ENCODE peak calls at places on chromosomes 1 and 21, in eight cellular contexts. S is tibial nerve, H is upper lobe of right lung, F is BE2C, W is HFF-Myc, E is psoas muscle, T is fibroblast of lung, A is heart right ventricle. J is an unnamed sample.

GRCh38 chr1:234849824-234850223 is 239.8 kb upstream of the IRF2BP2 start:
- DNase-seq in F (no peak), W (no peak), A (no peak), T (peak; percentile 30), E (no peak), H (no peak), S (no peak), J (no peak)

GRCh38 chr1:171702598-171702997 is 39.3 kb downstream of the VAMP4 start:
- DNase-seq in F (no peak), T (no peak), S (no peak), E (no peak), A (no peak), W (no peak), H (no peak), J (no peak)

GRCh38 chr1:179706339-179706941 is 36.7 kb upstream of the FAM163A start:
- DNase-seq in F (peak; percentile 71), T (peak; percentile 44), W (peak; percentile 47), S (peak; percentile 42), A (peak; percentile 24), E (peak; percentile 46), H (no peak), J (peak; percentile 64)

GRCh38 chr1:2606806-2607680 is 20.5 kb downstream of the PRXL2B start:
- DNase-seq in E (peak; percentile 37), F (no peak), W (no peak), A (peak; percentile 22), H (peak; percentile 54), S (no peak), T (no peak), J (no peak)

GRCh38 chr1:167871331-167871730 is 42.6 kb downstream of the ADCY10 start:
- DNase-seq in S (no peak), A (no peak), H (no peak), W (no peak), F (no peak), T (peak; percentile 32), E (no peak), J (no peak)

GRCh38 chr1:222095606-222096475 is 354.0 kb upstream of the DUSP10 start:
- DNase-seq in H (no peak), A (no peak), T (no peak), E (no peak), W (no peak), S (peak; percentile 23), F (peak; percentile 53), J (peak; percentile 21)

GRCh38 chr1:86914998-86915736 is 732 bp downstream of the HS2ST1 start:
- DNase-seq in S (peak; percentile 52), H (peak; percentile 72), F (peak; percentile 22), T (peak; percentile 69), E (no peak), A (peak; percentile 34), W (peak; percentile 19), J (peak; percentile 53)

GRCh38 chr1:98147280-98147679 is 226.4 kb upstream of the DPYD start:
- DNase-seq in H (no peak), S (no peak), T (peak; percentile 57), F (no peak), A (no peak), W (no peak), E (no peak), J (no peak)

GRCh38 chr1:165485716-165486115 is 40.8 kb upstream of the RXRG start:
- DNase-seq in W (no peak), S (no peak), E (no peak), H (no peak), F (no peak), A (no peak), T (no peak), J (no peak)

GRCh38 chr1:181144238-181144637 is 55.7 kb downstream of the IER5 start:
- DNase-seq in T (no peak), H (no peak), A (no peak), S (no peak), E (no peak), F (no peak), W (no peak), J (no peak)

DNA sequence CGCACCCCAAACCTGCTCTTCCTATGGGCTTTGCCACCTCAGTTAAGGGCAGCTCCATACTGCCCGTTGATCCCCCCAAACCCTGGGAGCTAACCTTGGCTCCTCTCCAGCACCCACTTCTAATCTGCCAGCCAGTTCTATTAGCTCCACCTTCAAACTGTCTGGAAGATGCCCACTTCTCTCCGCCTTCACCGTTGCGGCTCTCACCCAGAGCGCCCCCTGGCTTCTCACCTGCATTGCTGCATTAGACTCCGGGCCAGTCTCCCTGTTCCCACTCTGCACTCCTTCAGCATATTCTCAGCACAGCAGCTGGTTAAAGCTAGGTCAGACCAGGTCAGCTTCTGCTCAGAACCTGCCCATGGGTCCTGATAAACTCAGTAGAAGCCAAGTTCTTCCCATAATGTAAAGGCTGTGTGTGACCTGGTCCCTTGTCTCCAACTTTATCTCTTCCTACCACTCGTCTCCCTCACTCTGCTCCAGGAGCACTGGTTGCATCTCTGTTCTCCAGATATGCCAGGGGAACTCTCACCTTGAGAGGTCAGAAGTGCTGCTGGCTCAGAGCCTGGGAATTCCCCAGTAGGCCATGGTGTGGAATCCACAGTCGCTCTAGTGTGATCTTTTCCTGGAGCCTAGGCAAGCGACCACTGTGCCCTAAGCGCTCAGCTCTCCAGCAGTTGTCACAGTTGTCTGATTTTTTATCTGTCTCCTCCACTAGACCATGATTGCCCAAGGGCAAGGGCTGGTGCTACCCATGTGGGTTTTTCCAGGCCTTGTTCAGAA is 150.3 kb downstream of the HMGB4 start:
- DNase-seq in F (no peak), W (no peak), A (peak; percentile 33), T (no peak), H (peak; percentile 70), E (no peak), S (no peak), J (peak; percentile 33)
- TF ChIP-seq CTCF in F (no peak), W (peak; percentile 67), A (peak; percentile 61), T (peak; percentile 43), H (peak; percentile 54), E (peak; percentile 30), S (peak; percentile 13), J (peak; percentile 70)

DNA sequence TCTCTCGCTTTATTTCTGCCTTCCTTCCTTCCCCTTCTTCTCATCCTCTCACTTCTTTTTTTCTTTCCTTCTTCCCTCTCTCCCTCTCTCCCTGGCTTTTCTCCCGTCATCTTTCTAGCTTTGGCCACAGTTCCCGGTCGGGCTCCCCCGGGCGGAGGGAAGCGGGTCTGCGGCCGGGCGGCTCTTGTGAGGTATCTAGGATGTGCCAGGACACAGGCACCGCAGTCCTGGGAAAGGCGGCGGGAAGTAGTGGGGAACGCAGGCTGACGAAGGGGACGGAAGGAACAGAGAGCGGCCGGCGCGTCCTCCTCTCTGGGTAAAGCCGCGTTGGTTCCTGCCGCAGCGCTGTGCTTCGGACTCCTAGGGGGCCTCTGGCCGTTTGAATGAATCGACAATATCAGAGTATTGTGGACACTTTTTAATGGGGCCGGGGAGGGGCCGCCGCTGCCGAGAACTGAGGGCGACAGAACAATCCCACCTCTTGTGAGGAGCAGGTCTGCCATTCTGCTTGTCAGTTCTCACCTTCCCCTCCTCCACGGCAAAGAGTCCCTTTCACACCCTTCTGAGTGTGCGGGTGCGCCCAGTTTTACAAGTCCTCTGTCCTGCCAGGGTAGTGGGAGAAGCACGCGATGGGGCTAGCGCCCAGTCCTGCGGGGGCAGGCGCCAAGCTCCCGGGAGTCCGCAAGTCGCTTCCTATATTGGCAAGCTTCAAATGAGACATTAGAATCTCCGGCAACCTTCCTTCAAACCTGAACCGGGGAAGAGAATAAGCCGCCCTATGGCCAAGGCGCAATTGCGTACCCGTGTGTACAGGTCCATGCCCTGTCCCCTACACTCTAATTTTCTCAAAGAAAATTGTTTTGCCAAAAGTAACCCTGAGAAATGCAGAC is 1.1 kb upstream of the LHX9 start:
- DNase-seq in T (peak; percentile 56), A (peak; percentile 60), F (peak; percentile 95), W (peak; percentile 17), H (peak; percentile 75), E (peak; percentile 81), S (no peak), J (peak; percentile 58)
- H3K4me3 ChIP-seq in T (peak overlapping the region; percentile 16), A (peak overlapping the region; percentile 53), F (peak overlapping the region; percentile 96), W (peak overlapping the region; percentile 35), H (peak overlapping the region; percentile 18), E (peak overlapping the region; percentile 60), S (peak overlapping the region; percentile 6), J (peak overlapping the region; percentile 3)

GRCh38 chr21:45098867-45099266 is 24.5 kb downstream of the ADARB1 start:
- DNase-seq in H (no peak), E (no peak), S (no peak), W (no peak), T (no peak), F (no peak), A (no peak), J (peak; percentile 16)
- TF ChIP-seq CTCF in H (peak; percentile 22), E (peak; percentile 33), S (no peak), W (peak; percentile 46), T (peak; percentile 29), F (peak; percentile 69), A (peak; percentile 41), J (peak; percentile 40)

DNA sequence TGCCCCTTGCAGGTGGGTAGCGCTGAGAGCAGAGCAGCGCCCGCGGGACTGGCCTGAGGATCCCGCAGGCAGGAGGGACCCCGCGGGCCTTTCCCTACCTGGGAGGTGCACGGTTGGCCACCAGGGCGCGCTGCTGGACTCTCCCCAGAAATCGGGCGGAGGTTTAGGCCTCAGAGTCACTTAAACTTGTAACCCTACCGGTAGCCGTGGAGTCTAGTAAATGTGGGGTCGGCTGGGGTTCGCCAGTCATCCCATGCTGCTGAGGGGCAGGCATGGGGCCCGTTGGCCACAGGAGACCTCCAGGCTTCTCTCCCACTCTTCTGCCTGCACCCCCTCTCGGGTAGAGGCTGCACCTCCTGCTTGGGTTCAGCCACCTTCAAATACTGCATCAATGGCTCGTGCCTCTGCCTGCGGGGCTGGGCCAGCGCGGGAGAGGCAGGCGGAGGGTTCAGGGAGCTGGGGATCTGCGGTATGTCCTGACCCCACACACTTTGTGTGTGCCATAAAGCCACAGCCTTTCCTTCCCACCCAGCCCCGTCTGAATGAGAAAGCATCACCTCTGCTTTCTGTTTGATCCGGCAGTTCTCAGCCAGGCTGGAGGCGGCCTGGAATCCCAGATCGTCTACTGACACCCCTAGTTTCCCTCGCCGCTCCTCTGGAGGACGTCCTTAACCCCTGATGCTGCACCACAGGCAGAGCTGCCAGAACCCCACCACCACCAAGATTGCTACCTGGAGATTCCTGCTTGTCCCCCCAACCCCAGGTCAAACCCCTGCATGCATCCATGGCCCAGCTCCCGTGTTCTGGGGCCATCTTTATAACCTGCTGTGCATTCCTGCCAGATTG is 12.3 kb upstream of the GSTM4 start:
- DNase-seq in H (peak; percentile 93), W (no peak), F (peak; percentile 79), A (peak; percentile 90), T (peak; percentile 62), E (peak; percentile 93), S (peak; percentile 64), J (peak; percentile 69)
- H3K4me3 ChIP-seq in H (no peak overlapping the region), W (no peak overlapping the region), F (no peak overlapping the region), A (no peak overlapping the region), T (no peak overlapping the region), E (peak overlapping the region; percentile 26), S (no peak overlapping the region), J (no peak overlapping the region)

GRCh38 chr1:91952187-91952586 is 3.0 kb downstream of the BRDT start:
- DNase-seq in W (no peak), T (no peak), A (no peak), F (no peak), E (no peak), S (no peak), H (no peak), J (no peak)
- TF ChIP-seq CTCF in W (no peak), T (no peak), A (no peak), F (no peak), E (no peak), S (no peak), H (no peak), J (no peak)

J was measured in fibroblast of mammary gland.